ENCODE peak calls at places on chromosomes 2 and 18, in six cellular contexts. One of them, this sample, is unnamed. For H3K4me1, the result is how much of the 10 kb centered on the place peaks cover.

GRCh38 chr18:7021994-7022840 is 95.4 kb downstream of the LAMA1 start:
- DNase-seq in HepG2: peak
- DNase-seq in HCT116: peak
- DNase-seq in GM12878: no peak
- DNase-seq in K562: peak
- DNase-seq in SK-N-SH: peak
- DNase-seq in this sample: no peak

GRCh38 chr2:186696337-186696736 is 2.5 kb downstream of the FAM171B start:
- DNase-seq in HepG2: no peak
- DNase-seq in HCT116: no peak
- DNase-seq in GM12878: no peak
- DNase-seq in K562: no peak
- DNase-seq in SK-N-SH: no peak
- DNase-seq in this sample: no peak

GRCh38 chr18:44342167-44342566 is 338.5 kb upstream of the SETBP1 start:
- DNase-seq in HepG2: no peak
- DNase-seq in HCT116: no peak
- DNase-seq in GM12878: no peak
- DNase-seq in K562: no peak
- DNase-seq in SK-N-SH: no peak
- DNase-seq in this sample: no peak

GRCh38 chr2:11562011-11562410 is 28.2 kb downstream of the GREB1 start:
- DNase-seq in HepG2: no peak
- DNase-seq in HCT116: no peak
- DNase-seq in GM12878: no peak
- DNase-seq in K562: no peak
- DNase-seq in SK-N-SH: no peak
- DNase-seq in this sample: no peak

GRCh38 chr2:215731108-215731507 is 282.2 kb downstream of the MREG start:
- DNase-seq in HepG2: no peak
- DNase-seq in HCT116: no peak
- DNase-seq in GM12878: no peak
- DNase-seq in K562: no peak
- DNase-seq in SK-N-SH: no peak
- DNase-seq in this sample: no peak

GRCh38 chr2:85843543-85843942 is 45.2 kb downstream of the ST3GAL5 start:
- DNase-seq in HepG2: no peak
- DNase-seq in HCT116: no peak
- DNase-seq in GM12878: no peak
- DNase-seq in K562: peak
- DNase-seq in SK-N-SH: peak
- DNase-seq in this sample: no peak

GRCh38 chr2:5618271-5618670 is 73.9 kb upstream of the SOX11 start:
- DNase-seq in HepG2: no peak
- DNase-seq in HCT116: no peak
- DNase-seq in GM12878: no peak
- DNase-seq in K562: no peak
- DNase-seq in SK-N-SH: no peak
- DNase-seq in this sample: no peak

GRCh38 chr2:69798466-69798908 is 31.0 kb upstream of the GMCL1 start:
- DNase-seq in HepG2: no peak
- DNase-seq in HCT116: no peak
- DNase-seq in GM12878: no peak
- DNase-seq in K562: no peak
- DNase-seq in SK-N-SH: no peak
- DNase-seq in this sample: no peak

GRCh38 chr2:24972315-24972958 is 682 bp upstream of the DNAJC27 start:
- DNase-seq in HepG2: peak
- DNase-seq in HCT116: peak
- DNase-seq in GM12878: peak
- DNase-seq in K562: no peak
- DNase-seq in SK-N-SH: peak
- DNase-seq in this sample: no peak

GRCh38 chr2:72140621-72140960 is 7.1 kb downstream of the CYP26B1 start:
- DNase-seq in HepG2: no peak
- DNase-seq in HCT116: no peak
- DNase-seq in GM12878: no peak
- DNase-seq in K562: no peak
- DNase-seq in SK-N-SH: peak
- DNase-seq in this sample: no peak

GRCh38 chr2:72141032-72141645 is 6.5 kb downstream of the CYP26B1 start:
- DNase-seq in HepG2: no peak
- DNase-seq in HCT116: no peak
- DNase-seq in GM12878: no peak
- DNase-seq in K562: no peak
- DNase-seq in SK-N-SH: peak
- DNase-seq in this sample: no peak

GRCh38 chr2:72139471-72139870 is 8.2 kb downstream of the CYP26B1 start:
- DNase-seq in HepG2: no peak
- DNase-seq in HCT116: no peak
- DNase-seq in GM12878: no peak
- DNase-seq in K562: no peak
- DNase-seq in SK-N-SH: peak
- DNase-seq in this sample: no peak

GRCh38 chr2:72138921-72139381 is 8.7 kb downstream of the CYP26B1 start:
- DNase-seq in HepG2: no peak
- DNase-seq in HCT116: no peak
- DNase-seq in GM12878: no peak
- DNase-seq in K562: no peak
- DNase-seq in SK-N-SH: peak
- DNase-seq in this sample: no peak

DNA sequence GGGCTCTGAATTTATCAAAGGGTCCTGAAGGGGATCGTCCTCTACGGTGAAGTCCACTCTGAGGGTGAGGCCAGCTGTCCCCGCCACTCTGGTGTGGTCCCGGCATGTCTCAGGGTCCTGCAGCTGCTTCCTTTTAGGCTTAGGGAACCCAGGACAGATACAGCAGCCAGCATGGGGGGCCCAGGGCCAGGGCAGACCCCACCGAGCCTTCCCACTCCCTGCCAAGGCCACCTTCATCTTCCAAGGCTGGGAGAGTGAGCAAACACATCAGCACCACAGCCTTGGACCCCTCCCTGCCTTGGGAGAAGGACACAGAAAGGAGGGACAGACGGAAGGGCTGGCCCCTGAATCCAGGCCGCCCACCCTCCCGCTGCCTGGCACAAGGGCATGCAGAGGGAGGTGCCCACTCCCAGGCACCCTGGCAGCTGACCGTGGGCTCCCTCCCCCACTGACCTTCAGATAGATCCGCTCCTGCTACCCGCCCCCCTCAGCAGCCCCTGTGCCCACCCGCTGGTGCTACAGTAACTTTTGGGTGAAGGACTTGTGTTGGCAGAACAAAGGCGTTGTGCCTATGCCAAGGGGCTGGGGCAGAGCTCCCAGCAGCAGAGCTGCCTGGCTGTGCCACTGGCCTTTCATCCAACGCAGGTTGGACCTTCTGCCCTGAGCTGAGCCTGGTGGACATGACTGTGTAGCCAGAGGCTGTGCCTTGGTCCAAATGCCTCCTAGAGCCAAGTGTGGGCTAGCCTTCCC is 7.6 kb downstream of the CYP26B1 start:
- DNase-seq in HepG2: no peak
- DNase-seq in HCT116: no peak
- DNase-seq in GM12878: no peak
- DNase-seq in K562: no peak
- DNase-seq in SK-N-SH: peak
- DNase-seq in this sample: no peak
- H3K4me1 ChIP-seq in HepG2: under half
- H3K4me1 ChIP-seq in HCT116: under half
- H3K4me1 ChIP-seq in GM12878: under half
- H3K4me1 ChIP-seq in K562: under half
- H3K4me1 ChIP-seq in SK-N-SH: under half
- H3K4me1 ChIP-seq in this sample: under half

GRCh38 chr2:144015655-144016245 is 504.2 kb downstream of the ZEB2 start:
- DNase-seq in HepG2: no peak
- DNase-seq in HCT116: no peak
- DNase-seq in GM12878: no peak
- DNase-seq in K562: no peak
- DNase-seq in SK-N-SH: no peak
- DNase-seq in this sample: no peak
- TF ChIP-seq JUND in HepG2: no peak
- TF ChIP-seq JUND in HCT116: no peak
- TF ChIP-seq JUND in GM12878: no peak
- TF ChIP-seq JUND in K562: no peak
- TF ChIP-seq JUND in SK-N-SH: no peak
- TF ChIP-seq JUND in this sample: no peak

DNA sequence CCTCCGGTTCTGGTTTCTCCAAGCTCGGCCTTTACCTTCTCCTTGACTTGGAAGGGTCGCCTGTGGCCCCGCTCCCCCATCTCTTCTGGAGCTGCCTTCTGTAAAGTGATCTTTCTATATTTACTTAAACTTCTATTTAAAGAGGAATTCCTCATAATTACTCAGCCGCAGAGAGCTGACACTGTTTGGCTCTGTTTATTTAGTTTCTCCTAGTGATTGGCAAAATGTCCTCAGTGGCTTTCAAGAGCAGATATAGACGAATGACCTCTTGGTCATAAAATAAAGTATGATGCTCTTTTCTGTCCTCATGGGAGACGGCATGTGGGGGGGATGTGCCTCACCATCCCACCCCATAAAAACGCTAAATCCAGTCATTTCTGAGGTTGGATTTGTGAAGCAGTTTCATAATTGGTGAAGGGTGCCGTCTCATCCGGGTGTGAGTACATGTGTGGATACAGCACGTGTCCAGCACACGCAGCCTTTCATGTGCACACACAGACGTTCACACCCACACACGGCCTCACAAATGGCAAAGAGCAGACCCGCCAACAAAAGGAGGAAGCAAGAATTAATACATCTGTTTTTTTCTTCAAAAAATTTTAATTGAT is 43.4 kb upstream of the SMAD7 start:
- DNase-seq in HepG2: peak
- DNase-seq in HCT116: no peak
- DNase-seq in GM12878: no peak
- DNase-seq in K562: no peak
- DNase-seq in SK-N-SH: no peak
- DNase-seq in this sample: no peak
- H3K4me1 ChIP-seq in HepG2: half or more
- H3K4me1 ChIP-seq in HCT116: under half
- H3K4me1 ChIP-seq in GM12878: under half
- H3K4me1 ChIP-seq in K562: under half
- H3K4me1 ChIP-seq in SK-N-SH: under half
- H3K4me1 ChIP-seq in this sample: under half

GRCh38 chr2:219272351-219272750 is 6.8 kb upstream of the DNAJB2 start:
- DNase-seq in HepG2: no peak
- DNase-seq in HCT116: no peak
- DNase-seq in GM12878: no peak
- DNase-seq in K562: no peak
- DNase-seq in SK-N-SH: no peak
- DNase-seq in this sample: no peak

GRCh38 chr2:219271021-219271420 is 8.1 kb upstream of the DNAJB2 start:
- DNase-seq in HepG2: no peak
- DNase-seq in HCT116: no peak
- DNase-seq in GM12878: no peak
- DNase-seq in K562: no peak
- DNase-seq in SK-N-SH: no peak
- DNase-seq in this sample: no peak

GRCh38 chr2:219274392-219274921 is 4.7 kb upstream of the DNAJB2 start:
- DNase-seq in HepG2: peak
- DNase-seq in HCT116: peak
- DNase-seq in GM12878: no peak
- DNase-seq in K562: no peak
- DNase-seq in SK-N-SH: no peak
- DNase-seq in this sample: no peak

GRCh38 chr2:219272995-219273394 is 6.2 kb upstream of the DNAJB2 start:
- DNase-seq in HepG2: no peak
- DNase-seq in HCT116: no peak
- DNase-seq in GM12878: no peak
- DNase-seq in K562: no peak
- DNase-seq in SK-N-SH: no peak
- DNase-seq in this sample: no peak

GRCh38 chr2:219273887-219274391 is 5.2 kb upstream of the DNAJB2 start:
- DNase-seq in HepG2: no peak
- DNase-seq in HCT116: peak
- DNase-seq in GM12878: no peak
- DNase-seq in K562: no peak
- DNase-seq in SK-N-SH: no peak
- DNase-seq in this sample: no peak
- TF ChIP-seq JUND in HepG2: no peak
- TF ChIP-seq JUND in HCT116: no peak
- TF ChIP-seq JUND in GM12878: no peak
- TF ChIP-seq JUND in K562: no peak
- TF ChIP-seq JUND in SK-N-SH: no peak
- TF ChIP-seq JUND in this sample: no peak

GRCh38 chr2:46804794-46805193 is 110.8 kb downstream of the MCFD2 start:
- DNase-seq in HepG2: no peak
- DNase-seq in HCT116: no peak
- DNase-seq in GM12878: no peak
- DNase-seq in K562: no peak
- DNase-seq in SK-N-SH: peak
- DNase-seq in this sample: no peak

GRCh38 chr2:46803551-46803885 is 112.1 kb downstream of the MCFD2 start:
- DNase-seq in HepG2: no peak
- DNase-seq in HCT116: no peak
- DNase-seq in GM12878: no peak
- DNase-seq in K562: no peak
- DNase-seq in SK-N-SH: no peak
- DNase-seq in this sample: no peak

GRCh38 chr2:46806526-46806925 is 109.1 kb downstream of the MCFD2 start:
- DNase-seq in HepG2: no peak
- DNase-seq in HCT116: no peak
- DNase-seq in GM12878: no peak
- DNase-seq in K562: no peak
- DNase-seq in SK-N-SH: peak
- DNase-seq in this sample: no peak

GRCh38 chr2:46803911-46804670 is 111.5 kb downstream of the MCFD2 start:
- DNase-seq in HepG2: no peak
- DNase-seq in HCT116: peak
- DNase-seq in GM12878: no peak
- DNase-seq in K562: no peak
- DNase-seq in SK-N-SH: peak
- DNase-seq in this sample: no peak

GRCh38 chr2:46805401-46805951 is 110.1 kb downstream of the MCFD2 start:
- DNase-seq in HepG2: no peak
- DNase-seq in HCT116: no peak
- DNase-seq in GM12878: no peak
- DNase-seq in K562: no peak
- DNase-seq in SK-N-SH: peak
- DNase-seq in this sample: no peak
- H3K4me1 ChIP-seq in HepG2: under half
- H3K4me1 ChIP-seq in HCT116: under half
- H3K4me1 ChIP-seq in GM12878: under half
- H3K4me1 ChIP-seq in K562: under half
- H3K4me1 ChIP-seq in SK-N-SH: under half
- H3K4me1 ChIP-seq in this sample: under half

DNA sequence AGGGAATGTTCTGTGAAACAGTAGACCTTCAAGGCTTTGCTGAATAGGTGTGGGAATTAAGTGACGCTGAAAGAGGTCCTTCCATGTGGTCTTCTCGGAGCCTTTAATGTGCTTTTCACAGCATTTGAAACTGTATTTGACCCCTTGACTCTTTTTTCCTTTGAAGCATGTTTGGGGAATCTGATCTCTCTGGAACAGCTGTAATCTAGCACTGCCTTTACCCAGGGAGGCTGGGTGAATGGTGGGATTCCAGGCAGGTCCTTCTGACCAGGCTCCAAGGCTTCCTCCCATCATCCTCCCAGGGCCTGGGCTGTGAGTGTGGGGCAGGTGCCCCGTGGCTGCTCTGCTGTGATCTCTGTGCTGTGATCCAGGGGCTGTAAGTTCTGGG is 4.2 kb downstream of the ZAP70 start:
- DNase-seq in HepG2: no peak
- DNase-seq in HCT116: no peak
- DNase-seq in GM12878: no peak
- DNase-seq in K562: no peak
- DNase-seq in SK-N-SH: no peak
- DNase-seq in this sample: no peak
- TF ChIP-seq JUND in HepG2: no peak
- TF ChIP-seq JUND in HCT116: no peak
- TF ChIP-seq JUND in GM12878: no peak
- TF ChIP-seq JUND in K562: no peak
- TF ChIP-seq JUND in SK-N-SH: no peak
- TF ChIP-seq JUND in this sample: no peak

This sample was measured in H1.